ENCODE peak calls at places on chromosomes 1 and 21, in six cellular contexts. One of them, this sample, is unnamed.

GRCh38 chr1:6170742-6171201 is 9.3 kb downstream of the CHD5 start:
- DNase-seq in right atrium auricular region: no peak
- DNase-seq in cardiac fibroblast: no peak
- DNase-seq in GM20000: no peak
- DNase-seq in cardiac muscle cell: no peak
- DNase-seq in lower lobe of right lung: no peak
- DNase-seq in this sample: no peak

GRCh38 chr1:34272152-34272551 is 95.4 kb downstream of the C1orf94 start:
- DNase-seq in right atrium auricular region: no peak
- DNase-seq in cardiac fibroblast: no peak
- DNase-seq in GM20000: no peak
- DNase-seq in cardiac muscle cell: no peak
- DNase-seq in lower lobe of right lung: no peak
- DNase-seq in this sample: no peak

GRCh38 chr1:234840843-234841242 is 230.9 kb upstream of the IRF2BP2 start:
- DNase-seq in right atrium auricular region: peak; percentile 51
- DNase-seq in cardiac fibroblast: no peak
- DNase-seq in GM20000: no peak
- DNase-seq in cardiac muscle cell: no peak
- DNase-seq in lower lobe of right lung: no peak
- DNase-seq in this sample: no peak

GRCh38 chr1:84847253-84848247 is 45.5 kb downstream of the LPAR3 start:
- DNase-seq in right atrium auricular region: peak; percentile 64
- DNase-seq in cardiac fibroblast: peak; percentile 99
- DNase-seq in GM20000: no peak
- DNase-seq in cardiac muscle cell: peak; percentile 78
- DNase-seq in lower lobe of right lung: peak; percentile 92
- DNase-seq in this sample: no peak

GRCh38 chr1:111754964-111755320 is 759 bp upstream of the DDX20 start:
- DNase-seq in right atrium auricular region: no peak
- DNase-seq in cardiac fibroblast: peak; percentile 82
- DNase-seq in GM20000: peak; percentile 35
- DNase-seq in cardiac muscle cell: peak; percentile 52
- DNase-seq in lower lobe of right lung: no peak
- DNase-seq in this sample: peak; percentile 82

GRCh38 chr1:54273837-54274192 is 73.8 kb downstream of the MRPL37 start:
- DNase-seq in right atrium auricular region: no peak
- DNase-seq in cardiac fibroblast: peak; percentile 38
- DNase-seq in GM20000: no peak
- DNase-seq in cardiac muscle cell: no peak
- DNase-seq in lower lobe of right lung: no peak
- DNase-seq in this sample: peak; percentile 51

GRCh38 chr1:172766462-172766861 is 107.6 kb downstream of the FASLG start:
- DNase-seq in right atrium auricular region: no peak
- DNase-seq in cardiac fibroblast: no peak
- DNase-seq in GM20000: no peak
- DNase-seq in cardiac muscle cell: no peak
- DNase-seq in lower lobe of right lung: no peak
- DNase-seq in this sample: no peak

GRCh38 chr1:191963781-191964455 is 194.3 kb upstream of the RGS18 start:
- DNase-seq in right atrium auricular region: no peak
- DNase-seq in cardiac fibroblast: no peak
- DNase-seq in GM20000: no peak
- DNase-seq in cardiac muscle cell: no peak
- DNase-seq in lower lobe of right lung: no peak
- DNase-seq in this sample: no peak

GRCh38 chr1:18725231-18725895 is 94.7 kb downstream of the PAX7 start:
- DNase-seq in right atrium auricular region: no peak
- DNase-seq in cardiac fibroblast: no peak
- DNase-seq in GM20000: no peak
- DNase-seq in cardiac muscle cell: peak; percentile 48
- DNase-seq in lower lobe of right lung: no peak
- DNase-seq in this sample: peak; percentile 64

GRCh38 chr1:110019790-110020189 is 14.6 kb upstream of the STRIP1 start:
- DNase-seq in right atrium auricular region: no peak
- DNase-seq in cardiac fibroblast: no peak
- DNase-seq in GM20000: no peak
- DNase-seq in cardiac muscle cell: no peak
- DNase-seq in lower lobe of right lung: no peak
- DNase-seq in this sample: no peak

GRCh38 chr1:169346036-169346589 is 21.5 kb downstream of the NME7 start:
- DNase-seq in right atrium auricular region: no peak
- DNase-seq in cardiac fibroblast: no peak
- DNase-seq in GM20000: no peak
- DNase-seq in cardiac muscle cell: no peak
- DNase-seq in lower lobe of right lung: no peak
- DNase-seq in this sample: no peak

GRCh38 chr1:65489481-65489880 is 69.0 kb downstream of the LEPR start:
- DNase-seq in right atrium auricular region: no peak
- DNase-seq in cardiac fibroblast: no peak
- DNase-seq in GM20000: no peak
- DNase-seq in cardiac muscle cell: no peak
- DNase-seq in lower lobe of right lung: no peak
- DNase-seq in this sample: no peak

GRCh38 chr21:26849428-26850115 is 4.4 kb upstream of the ADAMTS1 start:
- DNase-seq in right atrium auricular region: no peak
- DNase-seq in cardiac fibroblast: peak; percentile 84
- DNase-seq in GM20000: no peak
- DNase-seq in cardiac muscle cell: peak; percentile 76
- DNase-seq in lower lobe of right lung: no peak
- DNase-seq in this sample: no peak

GRCh38 chr1:31297273-31298247 is 728 bp downstream of the ZCCHC17 start:
- DNase-seq in right atrium auricular region: no peak
- DNase-seq in cardiac fibroblast: peak; percentile 24
- DNase-seq in GM20000: peak; percentile 7
- DNase-seq in cardiac muscle cell: peak; percentile 14
- DNase-seq in lower lobe of right lung: no peak
- DNase-seq in this sample: peak; percentile 24

GRCh38 chr1:1303736-1304135 is 4.0 kb downstream of the ACAP3 start:
- DNase-seq in right atrium auricular region: no peak
- DNase-seq in cardiac fibroblast: no peak
- DNase-seq in GM20000: no peak
- DNase-seq in cardiac muscle cell: no peak
- DNase-seq in lower lobe of right lung: no peak
- DNase-seq in this sample: no peak

GRCh38 chr21:45531393-45532215 is 10.6 kb downstream of the SLC19A1 start:
- DNase-seq in right atrium auricular region: no peak
- DNase-seq in cardiac fibroblast: no peak
- DNase-seq in GM20000: no peak
- DNase-seq in cardiac muscle cell: no peak
- DNase-seq in lower lobe of right lung: peak; percentile 45
- DNase-seq in this sample: peak; percentile 14

GRCh38 chr1:15684468-15685283 is 556 bp downstream of the PLEKHM2 start:
- DNase-seq in right atrium auricular region: no peak
- DNase-seq in cardiac fibroblast: no peak
- DNase-seq in GM20000: peak; percentile 59
- DNase-seq in cardiac muscle cell: peak; percentile 72
- DNase-seq in lower lobe of right lung: peak; percentile 72
- DNase-seq in this sample: peak; percentile 65

GRCh38 chr1:164958995-164959788 is 397.3 kb downstream of the LMX1A start:
- DNase-seq in right atrium auricular region: no peak
- DNase-seq in cardiac fibroblast: no peak
- DNase-seq in GM20000: no peak
- DNase-seq in cardiac muscle cell: no peak
- DNase-seq in lower lobe of right lung: no peak
- DNase-seq in this sample: no peak

GRCh38 chr1:243657793-243658192 is 192.2 kb downstream of the AKT3 start:
- DNase-seq in right atrium auricular region: no peak
- DNase-seq in cardiac fibroblast: no peak
- DNase-seq in GM20000: no peak
- DNase-seq in cardiac muscle cell: no peak
- DNase-seq in lower lobe of right lung: no peak
- DNase-seq in this sample: no peak

GRCh38 chr1:85325920-85326319 is 49.5 kb upstream of the BCL10 start:
- DNase-seq in right atrium auricular region: no peak
- DNase-seq in cardiac fibroblast: no peak
- DNase-seq in GM20000: no peak
- DNase-seq in cardiac muscle cell: no peak
- DNase-seq in lower lobe of right lung: no peak
- DNase-seq in this sample: no peak

GRCh38 chr1:52424238-52424637 is 19.8 kb downstream of the PRPF38A start:
- DNase-seq in right atrium auricular region: no peak
- DNase-seq in cardiac fibroblast: peak; percentile 10
- DNase-seq in GM20000: no peak
- DNase-seq in cardiac muscle cell: peak; percentile 2
- DNase-seq in lower lobe of right lung: no peak
- DNase-seq in this sample: no peak

GRCh38 chr1:160606611-160607010 is 27.3 kb upstream of the CD84 start:
- DNase-seq in right atrium auricular region: no peak
- DNase-seq in cardiac fibroblast: no peak
- DNase-seq in GM20000: no peak
- DNase-seq in cardiac muscle cell: no peak
- DNase-seq in lower lobe of right lung: no peak
- DNase-seq in this sample: no peak

GRCh38 chr1:29575826-29576225 is 339.5 kb downstream of the PTPRU start:
- DNase-seq in right atrium auricular region: no peak
- DNase-seq in cardiac fibroblast: no peak
- DNase-seq in GM20000: no peak
- DNase-seq in cardiac muscle cell: no peak
- DNase-seq in lower lobe of right lung: no peak
- DNase-seq in this sample: no peak

GRCh38 chr1:53254011-53254640 is 15.8 kb upstream of the MAGOH start:
- DNase-seq in right atrium auricular region: no peak
- DNase-seq in cardiac fibroblast: peak; percentile 73
- DNase-seq in GM20000: no peak
- DNase-seq in cardiac muscle cell: peak; percentile 56
- DNase-seq in lower lobe of right lung: no peak
- DNase-seq in this sample: no peak

GRCh38 chr1:30184393-30185141 is 538.8 kb downstream of the MATN1 start:
- DNase-seq in right atrium auricular region: no peak
- DNase-seq in cardiac fibroblast: no peak
- DNase-seq in GM20000: no peak
- DNase-seq in cardiac muscle cell: peak; percentile 33
- DNase-seq in lower lobe of right lung: no peak
- DNase-seq in this sample: no peak

DNA sequence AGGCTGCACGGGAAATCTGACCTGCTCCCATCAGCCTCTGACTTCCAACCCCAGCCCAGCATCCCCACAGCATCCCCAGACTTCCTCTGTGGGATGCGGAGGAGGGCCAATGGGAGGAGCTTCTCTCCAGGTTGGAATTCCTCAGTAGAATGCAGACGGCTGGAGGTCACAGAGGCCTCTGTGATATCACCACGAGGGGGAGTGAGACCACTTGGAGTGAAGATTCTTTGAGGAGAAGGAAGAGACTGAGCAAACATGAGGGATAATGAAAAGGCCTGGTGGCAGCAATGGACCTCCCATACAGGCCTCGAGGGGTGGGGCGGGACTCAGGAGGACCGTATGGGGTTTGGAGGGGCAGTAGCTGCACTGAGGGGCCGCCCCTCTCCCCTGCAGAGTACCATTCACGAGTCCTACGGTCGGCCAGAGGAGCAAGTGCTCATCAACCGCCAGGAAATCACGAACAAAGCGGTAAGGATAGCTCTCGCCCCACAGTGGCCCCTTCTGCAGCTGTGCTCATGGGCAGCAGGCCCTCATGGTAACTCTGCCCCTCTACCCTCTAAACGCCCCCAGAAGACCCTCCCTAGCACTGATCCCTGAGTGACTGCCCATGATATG is at the start of gene CATSPER4:
- DNase-seq in right atrium auricular region: no peak
- DNase-seq in cardiac fibroblast: peak; percentile 20
- DNase-seq in GM20000: no peak
- DNase-seq in cardiac muscle cell: peak; percentile 74
- DNase-seq in lower lobe of right lung: no peak
- DNase-seq in this sample: peak; percentile 46
- TF ChIP-seq CTCF in right atrium auricular region: no peak
- TF ChIP-seq CTCF in cardiac fibroblast: no peak
- TF ChIP-seq CTCF in GM20000: no peak
- TF ChIP-seq CTCF in cardiac muscle cell: no peak
- TF ChIP-seq CTCF in lower lobe of right lung: no peak
- TF ChIP-seq CTCF in this sample: peak; percentile 46

GRCh38 chr1:206117151-206117948 is at the start of gene AVPR1B:
- DNase-seq in right atrium auricular region: peak; percentile 59
- DNase-seq in cardiac fibroblast: peak; percentile 44
- DNase-seq in GM20000: no peak
- DNase-seq in cardiac muscle cell: peak; percentile 79
- DNase-seq in lower lobe of right lung: no peak
- DNase-seq in this sample: peak; percentile 60
- TF ChIP-seq CTCF in right atrium auricular region: no peak
- TF ChIP-seq CTCF in cardiac fibroblast: no peak
- TF ChIP-seq CTCF in GM20000: no peak
- TF ChIP-seq CTCF in cardiac muscle cell: no peak
- TF ChIP-seq CTCF in lower lobe of right lung: peak; percentile 15
- TF ChIP-seq CTCF in this sample: no peak

GRCh38 chr1:212456166-212456528 is 23.4 kb downstream of the NENF start:
- DNase-seq in right atrium auricular region: no peak
- DNase-seq in cardiac fibroblast: peak; percentile 51
- DNase-seq in GM20000: no peak
- DNase-seq in cardiac muscle cell: no peak
- DNase-seq in lower lobe of right lung: no peak
- DNase-seq in this sample: no peak

GRCh38 chr1:212454741-212455140 is 22.0 kb downstream of the NENF start:
- DNase-seq in right atrium auricular region: no peak
- DNase-seq in cardiac fibroblast: no peak
- DNase-seq in GM20000: no peak
- DNase-seq in cardiac muscle cell: no peak
- DNase-seq in lower lobe of right lung: no peak
- DNase-seq in this sample: no peak

GRCh38 chr1:212453156-212453857 is 20.6 kb downstream of the NENF start:
- DNase-seq in right atrium auricular region: no peak
- DNase-seq in cardiac fibroblast: no peak
- DNase-seq in GM20000: no peak
- DNase-seq in cardiac muscle cell: no peak
- DNase-seq in lower lobe of right lung: no peak
- DNase-seq in this sample: no peak

GRCh38 chr1:212457740-212458338 is 25.1 kb downstream of the NENF start:
- DNase-seq in right atrium auricular region: no peak
- DNase-seq in cardiac fibroblast: peak; percentile 57
- DNase-seq in GM20000: peak; percentile 66
- DNase-seq in cardiac muscle cell: peak; percentile 68
- DNase-seq in lower lobe of right lung: no peak
- DNase-seq in this sample: peak; percentile 75

GRCh38 chr1:212455406-212456165 is 22.9 kb downstream of the NENF start:
- DNase-seq in right atrium auricular region: peak; percentile 95
- DNase-seq in cardiac fibroblast: peak; percentile 92
- DNase-seq in GM20000: peak; percentile 83
- DNase-seq in cardiac muscle cell: peak; percentile 85
- DNase-seq in lower lobe of right lung: peak; percentile 86
- DNase-seq in this sample: peak; percentile 93
- TF ChIP-seq CTCF in right atrium auricular region: peak; percentile 94
- TF ChIP-seq CTCF in cardiac fibroblast: peak; percentile 97
- TF ChIP-seq CTCF in GM20000: peak; percentile 84
- TF ChIP-seq CTCF in cardiac muscle cell: peak; percentile 97
- TF ChIP-seq CTCF in lower lobe of right lung: peak; percentile 99
- TF ChIP-seq CTCF in this sample: peak; percentile 100

GRCh38 chr1:153344718-153345025 is 4.0 kb downstream of the PGLYRP4 start:
- DNase-seq in right atrium auricular region: no peak
- DNase-seq in cardiac fibroblast: no peak
- DNase-seq in GM20000: peak; percentile 10
- DNase-seq in cardiac muscle cell: no peak
- DNase-seq in lower lobe of right lung: no peak
- DNase-seq in this sample: no peak
- TF ChIP-seq CTCF in right atrium auricular region: no peak
- TF ChIP-seq CTCF in cardiac fibroblast: no peak
- TF ChIP-seq CTCF in GM20000: no peak
- TF ChIP-seq CTCF in cardiac muscle cell: no peak
- TF ChIP-seq CTCF in lower lobe of right lung: no peak
- TF ChIP-seq CTCF in this sample: no peak

GRCh38 chr1:25697426-25698220 is 81.0 kb downstream of the MAN1C1 start:
- DNase-seq in right atrium auricular region: no peak
- DNase-seq in cardiac fibroblast: no peak
- DNase-seq in GM20000: no peak
- DNase-seq in cardiac muscle cell: no peak
- DNase-seq in lower lobe of right lung: no peak
- DNase-seq in this sample: no peak
- TF ChIP-seq CTCF in right atrium auricular region: no peak
- TF ChIP-seq CTCF in cardiac fibroblast: no peak
- TF ChIP-seq CTCF in GM20000: no peak
- TF ChIP-seq CTCF in cardiac muscle cell: no peak
- TF ChIP-seq CTCF in lower lobe of right lung: no peak
- TF ChIP-seq CTCF in this sample: peak; percentile 9

This sample was measured in glutamatergic neuron.